ENCODE peak calls at places on chromosomes 4 and X, in ten cellular contexts. D is T-helper 2 cell; K is activated CD4-positive, CD25-positive, alpha-beta regulatory T cell; S is HTR-8/SVneo; X is stimulated activated CD4-positive, alpha-beta T cell treated with anti-CD3 and anti-CD28 coated beads, Interleukin-4, amount 100 ng/mL, for 1 hour; J is H7; C is ELR; Z is NCI-H345; B is heart right ventricle; L is effector memory CD8-positive, alpha-beta T cell. I is an unnamed sample.

GRCh38 chrX:17009856-17010650 is 63.6 kb downstream of the REPS2 start:
- DNase-seq in D (no peak), K (no peak), S (no peak), X (no peak), J (no peak), C (no peak), Z (no peak), B (no peak), L (no peak), I (no peak)

GRCh38 chr4:48360966-48361470 is 19.7 kb downstream of the SLAIN2 start:
- DNase-seq in D (no peak), K (no peak), S (no peak), X (no peak), J (no peak), C (no peak), Z (no peak), B (no peak), L (no peak), I (no peak)

GRCh38 chr4:126961661-126962060 is 671.1 kb upstream of the INTU start:
- DNase-seq in D (no peak), K (no peak), S (no peak), X (no peak), J (no peak), C (no peak), Z (no peak), B (no peak), L (no peak), I (no peak)

GRCh38 chr4:145048817-145049216 is 49.2 kb downstream of the ANAPC10 start:
- DNase-seq in D (no peak), K (no peak), S (no peak), X (no peak), J (no peak), C (no peak), Z (no peak), B (no peak), L (no peak), I (no peak)

GRCh38 chrX:106168107-106168506 is at the start of gene PWWP3B:
- DNase-seq in D (no peak), K (no peak), S (no peak), X (no peak), J (peak; percentile 16), C (no peak), Z (no peak), B (peak; percentile 26), L (no peak), I (no peak)

GRCh38 chr4:158170691-158171455 is 2.0 kb downstream of the GASK1B start:
- DNase-seq in D (no peak), K (peak; percentile 2), S (no peak), X (peak; percentile 2), J (peak; percentile 66), C (peak; percentile 23), Z (no peak), B (peak; percentile 87), L (no peak), I (no peak)

GRCh38 chr4:111652206-111652605 is 493.0 kb upstream of the FAM241A start:
- DNase-seq in D (no peak), K (no peak), S (no peak), X (no peak), J (no peak), C (peak; percentile 60), Z (no peak), B (no peak), L (no peak), I (no peak)

GRCh38 chr4:23770011-23770410 is 119.8 kb downstream of the PPARGC1A start:
- DNase-seq in D (no peak), K (no peak), S (peak; percentile 43), X (no peak), J (no peak), C (peak; percentile 27), Z (no peak), B (no peak), L (no peak), I (no peak)

GRCh38 chr4:41839945-41840854 is 91.7 kb upstream of the PHOX2B start:
- DNase-seq in D (no peak), K (no peak), S (no peak), X (no peak), J (no peak), C (peak; percentile 17), Z (no peak), B (no peak), L (no peak), I (peak; percentile 52)

I was measured in SW480.